ENCODE peak calls at places on chromosomes 5 and 9, in seven cellular contexts. A is spleen; X is Peyer's patch; Y is foreskin melanocyte; O is NCI-H1092; Q is activated T-cell treated with anti-CD3 and anti-CD28 coated beads, Interleukin-2, amount 50 U/mL, for 24 hours; R is left ventricle myocardium inferior. V is an unnamed sample.

GRCh38 chr5:399296-400281 is 43.4 kb upstream of the EXOC3 start:
- DNase-seq in A (peak), X (peak), Y (peak), O (peak), Q (peak), R (peak), V (peak)

GRCh38 chr5:96155156-96155555 is 193.5 kb upstream of the ELL2 start:
- DNase-seq in A (no peak), X (no peak), Y (no peak), O (no peak), Q (no peak), R (no peak), V (no peak)

GRCh38 chr5:108590799-108591198 is 156.9 kb upstream of the FER start:
- DNase-seq in A (no peak), X (no peak), Y (no peak), O (no peak), Q (no peak), R (no peak), V (no peak)

GRCh38 chr9:14251146-14252071 is 62.5 kb downstream of the NFIB start:
- DNase-seq in A (no peak), X (no peak), Y (no peak), O (no peak), Q (no peak), R (peak), V (peak)

GRCh38 chr5:43281840-43282658 is 31.2 kb downstream of the HMGCS1 start:
- DNase-seq in A (no peak), X (no peak), Y (no peak), O (no peak), Q (no peak), R (no peak), V (no peak)

GRCh38 chr9:17907780-17908513 is 329.1 kb downstream of the SH3GL2 start:
- DNase-seq in A (no peak), X (no peak), Y (no peak), O (no peak), Q (no peak), R (no peak), V (no peak)

GRCh38 chr5:75192804-75193203 is 43.9 kb downstream of the ANKRD31 start:
- DNase-seq in A (no peak), X (no peak), Y (no peak), O (no peak), Q (no peak), R (no peak), V (no peak)

GRCh38 chr5:93126634-93127033 is 454.4 kb downstream of the NR2F1-AS1 start:
- DNase-seq in A (no peak), X (no peak), Y (no peak), O (no peak), Q (no peak), R (no peak), V (no peak)

GRCh38 chr5:112957409-112957808 is 19.2 kb upstream of the DCP2 start:
- DNase-seq in A (no peak), X (no peak), Y (no peak), O (no peak), Q (no peak), R (no peak), V (no peak)

GRCh38 chr5:84393969-84394368 is 9.3 kb upstream of the EDIL3 start:
- DNase-seq in A (no peak), X (no peak), Y (no peak), O (no peak), Q (no peak), R (no peak), V (no peak)

GRCh38 chr9:9557804-9558334 is 1054.9 kb downstream of the PTPRD start:
- DNase-seq in A (no peak), X (no peak), Y (no peak), O (no peak), Q (no peak), R (no peak), V (no peak)

GRCh38 chr5:96067251-96067650 is 105.6 kb upstream of the ELL2 start:
- DNase-seq in A (no peak), X (no peak), Y (no peak), O (no peak), Q (no peak), R (no peak), V (no peak)

GRCh38 chr5:127650022-127650421 is 1.1 kb downstream of the CTXN3 start:
- DNase-seq in A (no peak), X (no peak), Y (no peak), O (no peak), Q (no peak), R (no peak), V (no peak)

GRCh38 chr9:134964271-134964670 is 46.6 kb upstream of the FCN1 start:
- DNase-seq in A (peak), X (no peak), Y (no peak), O (no peak), Q (no peak), R (no peak), V (no peak)

GRCh38 chr5:135246605-135246922 is 152.5 kb downstream of the MACROH2A1 start:
- DNase-seq in A (peak), X (no peak), Y (no peak), O (no peak), Q (no peak), R (no peak), V (no peak)

V was measured in heart left ventricle.